ENCODE peak calls at places on chromosome 16, in eight cellular contexts. One of them, this sample, is unnamed.

GRCh38 chr16:70162041-70162451 is 11.5 kb upstream of the CLEC18C start:
- DNase-seq in cardiac fibroblast: peak
- DNase-seq in hypothalamus: no peak
- DNase-seq in Calu3: no peak
- DNase-seq in hepatocyte: peak
- DNase-seq in foreskin keratinocyte: peak
- DNase-seq in naive thymus-derived CD8-positive, alpha-beta T cell: no peak
- DNase-seq in effector memory CD4-positive, alpha-beta T cell: no peak
- DNase-seq in this sample: no peak

GRCh38 chr16:86222965-86223551 is 287.3 kb upstream of the FOXF1 start:
- DNase-seq in hepatocyte: peak
- DNase-seq in naive thymus-derived CD8-positive, alpha-beta T cell: no peak
- DNase-seq in cardiac fibroblast: peak
- DNase-seq in hypothalamus: no peak
- DNase-seq in Calu3: no peak
- DNase-seq in effector memory CD4-positive, alpha-beta T cell: no peak
- DNase-seq in foreskin keratinocyte: no peak
- DNase-seq in this sample: no peak

GRCh38 chr16:66344533-66345145 is 21.9 kb upstream of the CDH5 start:
- DNase-seq in effector memory CD4-positive, alpha-beta T cell: no peak
- DNase-seq in hepatocyte: peak
- DNase-seq in hypothalamus: no peak
- DNase-seq in Calu3: peak
- DNase-seq in cardiac fibroblast: peak
- DNase-seq in foreskin keratinocyte: no peak
- DNase-seq in naive thymus-derived CD8-positive, alpha-beta T cell: no peak
- DNase-seq in this sample: peak

GRCh38 chr16:90022209-90023077 is 3.2 kb upstream of the DBNDD1 start:
- DNase-seq in naive thymus-derived CD8-positive, alpha-beta T cell: peak
- DNase-seq in hypothalamus: peak
- DNase-seq in hepatocyte: peak
- DNase-seq in Calu3: peak
- DNase-seq in foreskin keratinocyte: peak
- DNase-seq in cardiac fibroblast: peak
- DNase-seq in effector memory CD4-positive, alpha-beta T cell: peak
- DNase-seq in this sample: peak

GRCh38 chr16:11133344-11133921 is 122.6 kb downstream of the SOCS1 start:
- DNase-seq in foreskin keratinocyte: peak
- DNase-seq in Calu3: peak
- DNase-seq in hepatocyte: peak
- DNase-seq in hypothalamus: no peak
- DNase-seq in effector memory CD4-positive, alpha-beta T cell: no peak
- DNase-seq in cardiac fibroblast: peak
- DNase-seq in naive thymus-derived CD8-positive, alpha-beta T cell: no peak
- DNase-seq in this sample: no peak

GRCh38 chr16:7400117-7400890 is 67.7 kb downstream of the RBFOX1 start:
- DNase-seq in Calu3: no peak
- DNase-seq in hepatocyte: no peak
- DNase-seq in cardiac fibroblast: no peak
- DNase-seq in hypothalamus: no peak
- DNase-seq in effector memory CD4-positive, alpha-beta T cell: no peak
- DNase-seq in foreskin keratinocyte: no peak
- DNase-seq in naive thymus-derived CD8-positive, alpha-beta T cell: no peak
- DNase-seq in this sample: no peak

GRCh38 chr16:7090628-7091115 is 242.0 kb upstream of the RBFOX1 start:
- DNase-seq in effector memory CD4-positive, alpha-beta T cell: no peak
- DNase-seq in hepatocyte: no peak
- DNase-seq in Calu3: no peak
- DNase-seq in foreskin keratinocyte: no peak
- DNase-seq in naive thymus-derived CD8-positive, alpha-beta T cell: no peak
- DNase-seq in hypothalamus: no peak
- DNase-seq in cardiac fibroblast: no peak
- DNase-seq in this sample: no peak

GRCh38 chr16:9929836-9930235 is 252.4 kb downstream of the GRIN2A start:
- DNase-seq in Calu3: no peak
- DNase-seq in foreskin keratinocyte: no peak
- DNase-seq in hepatocyte: no peak
- DNase-seq in naive thymus-derived CD8-positive, alpha-beta T cell: no peak
- DNase-seq in effector memory CD4-positive, alpha-beta T cell: no peak
- DNase-seq in hypothalamus: no peak
- DNase-seq in cardiac fibroblast: no peak
- DNase-seq in this sample: no peak

GRCh38 chr16:28182183-28182582 is 29.6 kb downstream of the XPO6 start:
- DNase-seq in cardiac fibroblast: peak
- DNase-seq in naive thymus-derived CD8-positive, alpha-beta T cell: no peak
- DNase-seq in Calu3: no peak
- DNase-seq in hypothalamus: no peak
- DNase-seq in hepatocyte: no peak
- DNase-seq in foreskin keratinocyte: no peak
- DNase-seq in effector memory CD4-positive, alpha-beta T cell: no peak
- DNase-seq in this sample: no peak

GRCh38 chr16:31064882-31065461 is 9.1 kb downstream of the ZNF668 start:
- DNase-seq in Calu3: no peak
- DNase-seq in hypothalamus: no peak
- DNase-seq in hepatocyte: peak
- DNase-seq in cardiac fibroblast: peak
- DNase-seq in naive thymus-derived CD8-positive, alpha-beta T cell: no peak
- DNase-seq in foreskin keratinocyte: peak
- DNase-seq in effector memory CD4-positive, alpha-beta T cell: no peak
- DNase-seq in this sample: no peak

GRCh38 chr16:85051710-85052082 is 24.1 kb downstream of the KIAA0513 start:
- DNase-seq in naive thymus-derived CD8-positive, alpha-beta T cell: no peak
- DNase-seq in hypothalamus: no peak
- DNase-seq in Calu3: no peak
- DNase-seq in hepatocyte: no peak
- DNase-seq in foreskin keratinocyte: no peak
- DNase-seq in cardiac fibroblast: no peak
- DNase-seq in effector memory CD4-positive, alpha-beta T cell: no peak
- DNase-seq in this sample: no peak

GRCh38 chr16:51637744-51638100 is 486.7 kb upstream of the SALL1 start:
- DNase-seq in hepatocyte: no peak
- DNase-seq in naive thymus-derived CD8-positive, alpha-beta T cell: no peak
- DNase-seq in foreskin keratinocyte: peak
- DNase-seq in Calu3: no peak
- DNase-seq in effector memory CD4-positive, alpha-beta T cell: no peak
- DNase-seq in cardiac fibroblast: no peak
- DNase-seq in hypothalamus: no peak
- DNase-seq in this sample: no peak

GRCh38 chr16:27547134-27547533 is 2.6 kb downstream of the GTF3C1 start:
- DNase-seq in effector memory CD4-positive, alpha-beta T cell: no peak
- DNase-seq in hypothalamus: no peak
- DNase-seq in foreskin keratinocyte: peak
- DNase-seq in hepatocyte: peak
- DNase-seq in cardiac fibroblast: peak
- DNase-seq in Calu3: no peak
- DNase-seq in naive thymus-derived CD8-positive, alpha-beta T cell: no peak
- DNase-seq in this sample: no peak

GRCh38 chr16:55655709-55656694 is at the start of gene SLC6A2:
- DNase-seq in hypothalamus: no peak
- DNase-seq in foreskin keratinocyte: peak
- DNase-seq in effector memory CD4-positive, alpha-beta T cell: no peak
- DNase-seq in Calu3: no peak
- DNase-seq in cardiac fibroblast: peak
- DNase-seq in hepatocyte: peak
- DNase-seq in naive thymus-derived CD8-positive, alpha-beta T cell: no peak
- DNase-seq in this sample: no peak

GRCh38 chr16:81261049-81261648 is 22.7 kb downstream of the BCO1 start:
- DNase-seq in hepatocyte: no peak
- DNase-seq in Calu3: peak
- DNase-seq in cardiac fibroblast: peak
- DNase-seq in hypothalamus: no peak
- DNase-seq in foreskin keratinocyte: no peak
- DNase-seq in effector memory CD4-positive, alpha-beta T cell: no peak
- DNase-seq in naive thymus-derived CD8-positive, alpha-beta T cell: no peak
- DNase-seq in this sample: no peak

GRCh38 chr16:57535680-57536305 is 578 bp downstream of the CCDC102A start:
- DNase-seq in foreskin keratinocyte: peak
- DNase-seq in effector memory CD4-positive, alpha-beta T cell: peak
- DNase-seq in naive thymus-derived CD8-positive, alpha-beta T cell: peak
- DNase-seq in Calu3: peak
- DNase-seq in hypothalamus: peak
- DNase-seq in cardiac fibroblast: peak
- DNase-seq in hepatocyte: peak
- DNase-seq in this sample: peak

GRCh38 chr16:9061358-9061813 is 30.1 kb upstream of the HAPSTR1 start:
- DNase-seq in naive thymus-derived CD8-positive, alpha-beta T cell: no peak
- DNase-seq in hypothalamus: no peak
- DNase-seq in effector memory CD4-positive, alpha-beta T cell: no peak
- DNase-seq in cardiac fibroblast: peak
- DNase-seq in hepatocyte: no peak
- DNase-seq in foreskin keratinocyte: no peak
- DNase-seq in Calu3: no peak
- DNase-seq in this sample: no peak

GRCh38 chr16:70460737-70461261 is 6.4 kb downstream of the FCSK start:
- DNase-seq in hepatocyte: no peak
- DNase-seq in cardiac fibroblast: no peak
- DNase-seq in effector memory CD4-positive, alpha-beta T cell: no peak
- DNase-seq in Calu3: no peak
- DNase-seq in foreskin keratinocyte: no peak
- DNase-seq in hypothalamus: no peak
- DNase-seq in naive thymus-derived CD8-positive, alpha-beta T cell: no peak
- DNase-seq in this sample: no peak

GRCh38 chr16:31052131-31052530 is 18.8 kb downstream of the STX4 start:
- DNase-seq in cardiac fibroblast: peak
- DNase-seq in hepatocyte: peak
- DNase-seq in hypothalamus: no peak
- DNase-seq in effector memory CD4-positive, alpha-beta T cell: no peak
- DNase-seq in naive thymus-derived CD8-positive, alpha-beta T cell: no peak
- DNase-seq in foreskin keratinocyte: peak
- DNase-seq in Calu3: peak
- DNase-seq in this sample: no peak

GRCh38 chr16:29891525-29892457 is 7.6 kb downstream of the SEZ6L2 start:
- DNase-seq in Calu3: no peak
- DNase-seq in foreskin keratinocyte: no peak
- DNase-seq in hepatocyte: peak
- DNase-seq in effector memory CD4-positive, alpha-beta T cell: no peak
- DNase-seq in naive thymus-derived CD8-positive, alpha-beta T cell: no peak
- DNase-seq in hypothalamus: no peak
- DNase-seq in cardiac fibroblast: no peak
- DNase-seq in this sample: no peak

GRCh38 chr16:1034230-1035065 is 38.1 kb upstream of the SSTR5 start:
- DNase-seq in Calu3: no peak
- DNase-seq in foreskin keratinocyte: no peak
- DNase-seq in cardiac fibroblast: no peak
- DNase-seq in naive thymus-derived CD8-positive, alpha-beta T cell: no peak
- DNase-seq in hypothalamus: peak
- DNase-seq in effector memory CD4-positive, alpha-beta T cell: no peak
- DNase-seq in hepatocyte: no peak
- DNase-seq in this sample: no peak

GRCh38 chr16:47731252-47731651 is 270.1 kb downstream of the PHKB start:
- DNase-seq in effector memory CD4-positive, alpha-beta T cell: no peak
- DNase-seq in naive thymus-derived CD8-positive, alpha-beta T cell: no peak
- DNase-seq in foreskin keratinocyte: peak
- DNase-seq in Calu3: no peak
- DNase-seq in hypothalamus: no peak
- DNase-seq in hepatocyte: no peak
- DNase-seq in cardiac fibroblast: peak
- DNase-seq in this sample: no peak

GRCh38 chr16:85961988-85962915 is 63.3 kb downstream of the IRF8 start:
- DNase-seq in foreskin keratinocyte: no peak
- DNase-seq in cardiac fibroblast: no peak
- DNase-seq in hypothalamus: no peak
- DNase-seq in naive thymus-derived CD8-positive, alpha-beta T cell: peak
- DNase-seq in effector memory CD4-positive, alpha-beta T cell: no peak
- DNase-seq in hepatocyte: no peak
- DNase-seq in Calu3: no peak
- DNase-seq in this sample: no peak

GRCh38 chr16:3983081-3983520 is 102.6 kb upstream of the CREBBP start:
- DNase-seq in hepatocyte: peak
- DNase-seq in cardiac fibroblast: peak
- DNase-seq in effector memory CD4-positive, alpha-beta T cell: no peak
- DNase-seq in naive thymus-derived CD8-positive, alpha-beta T cell: no peak
- DNase-seq in Calu3: peak
- DNase-seq in foreskin keratinocyte: peak
- DNase-seq in hypothalamus: no peak
- DNase-seq in this sample: no peak

GRCh38 chr16:66894948-66895696 is 14.8 kb downstream of the PDP2 start:
- DNase-seq in naive thymus-derived CD8-positive, alpha-beta T cell: peak
- DNase-seq in cardiac fibroblast: peak
- DNase-seq in Calu3: peak
- DNase-seq in hypothalamus: peak
- DNase-seq in effector memory CD4-positive, alpha-beta T cell: no peak
- DNase-seq in foreskin keratinocyte: peak
- DNase-seq in hepatocyte: peak
- DNase-seq in this sample: peak

GRCh38 chr16:69820926-69821541 is 58.9 kb downstream of the WWP2 start:
- DNase-seq in hepatocyte: peak
- DNase-seq in effector memory CD4-positive, alpha-beta T cell: no peak
- DNase-seq in foreskin keratinocyte: no peak
- DNase-seq in naive thymus-derived CD8-positive, alpha-beta T cell: no peak
- DNase-seq in hypothalamus: no peak
- DNase-seq in cardiac fibroblast: no peak
- DNase-seq in Calu3: no peak
- DNase-seq in this sample: no peak

GRCh38 chr16:67086829-67087228 is 22.9 kb upstream of the PHAF1 start:
- DNase-seq in effector memory CD4-positive, alpha-beta T cell: no peak
- DNase-seq in Calu3: no peak
- DNase-seq in foreskin keratinocyte: no peak
- DNase-seq in naive thymus-derived CD8-positive, alpha-beta T cell: no peak
- DNase-seq in hypothalamus: no peak
- DNase-seq in hepatocyte: no peak
- DNase-seq in cardiac fibroblast: peak
- DNase-seq in this sample: no peak

GRCh38 chr16:75219088-75219487 is 300 bp downstream of the CTRB1 start:
- DNase-seq in foreskin keratinocyte: no peak
- DNase-seq in hepatocyte: peak
- DNase-seq in naive thymus-derived CD8-positive, alpha-beta T cell: no peak
- DNase-seq in cardiac fibroblast: no peak
- DNase-seq in hypothalamus: no peak
- DNase-seq in effector memory CD4-positive, alpha-beta T cell: no peak
- DNase-seq in Calu3: no peak
- DNase-seq in this sample: no peak

GRCh38 chr16:61681124-61681523 is 355.1 kb downstream of the CDH8 start:
- DNase-seq in Calu3: no peak
- DNase-seq in hypothalamus: no peak
- DNase-seq in naive thymus-derived CD8-positive, alpha-beta T cell: no peak
- DNase-seq in foreskin keratinocyte: no peak
- DNase-seq in effector memory CD4-positive, alpha-beta T cell: no peak
- DNase-seq in cardiac fibroblast: no peak
- DNase-seq in hepatocyte: no peak
- DNase-seq in this sample: no peak

GRCh38 chr16:55632259-55632658 is 23.5 kb upstream of the SLC6A2 start:
- DNase-seq in hypothalamus: no peak
- DNase-seq in cardiac fibroblast: no peak
- DNase-seq in naive thymus-derived CD8-positive, alpha-beta T cell: no peak
- DNase-seq in foreskin keratinocyte: no peak
- DNase-seq in Calu3: no peak
- DNase-seq in effector memory CD4-positive, alpha-beta T cell: no peak
- DNase-seq in hepatocyte: no peak
- DNase-seq in this sample: no peak

GRCh38 chr16:9092282-9092962 is 978 bp downstream of the HAPSTR1 start:
- DNase-seq in hypothalamus: peak
- DNase-seq in effector memory CD4-positive, alpha-beta T cell: peak
- DNase-seq in cardiac fibroblast: no peak
- DNase-seq in hepatocyte: peak
- DNase-seq in foreskin keratinocyte: no peak
- DNase-seq in naive thymus-derived CD8-positive, alpha-beta T cell: peak
- DNase-seq in Calu3: peak
- DNase-seq in this sample: peak

GRCh38 chr16:69838417-69838990 is 76.4 kb downstream of the WWP2 start:
- DNase-seq in hypothalamus: no peak
- DNase-seq in hepatocyte: no peak
- DNase-seq in naive thymus-derived CD8-positive, alpha-beta T cell: no peak
- DNase-seq in cardiac fibroblast: no peak
- DNase-seq in foreskin keratinocyte: no peak
- DNase-seq in Calu3: no peak
- DNase-seq in effector memory CD4-positive, alpha-beta T cell: no peak
- DNase-seq in this sample: no peak

GRCh38 chr16:21076186-21076883 is 74.3 kb downstream of the DNAH3 start:
- DNase-seq in effector memory CD4-positive, alpha-beta T cell: no peak
- DNase-seq in naive thymus-derived CD8-positive, alpha-beta T cell: no peak
- DNase-seq in Calu3: no peak
- DNase-seq in hepatocyte: peak
- DNase-seq in hypothalamus: no peak
- DNase-seq in foreskin keratinocyte: no peak
- DNase-seq in cardiac fibroblast: no peak
- DNase-seq in this sample: no peak

GRCh38 chr16:86992587-86992986 is 324.6 kb downstream of the C16orf95 start:
- DNase-seq in Calu3: no peak
- DNase-seq in effector memory CD4-positive, alpha-beta T cell: no peak
- DNase-seq in foreskin keratinocyte: no peak
- DNase-seq in naive thymus-derived CD8-positive, alpha-beta T cell: no peak
- DNase-seq in hepatocyte: no peak
- DNase-seq in cardiac fibroblast: no peak
- DNase-seq in hypothalamus: no peak
- DNase-seq in this sample: no peak